ENCODE peak calls at places on chromosomes 11 and 22, in seven cellular contexts. One of them, this sample, is unnamed.

GRCh38 chr22:27690596-27690995 is 111.0 kb downstream of the MN1 start:
- DNase-seq in CD4-positive, alpha-beta memory T cell: no peak
- DNase-seq in fibroblast of villous mesenchyme: peak; percentile 40
- DNase-seq in heart left ventricle: no peak
- DNase-seq in cardiac muscle cell: no peak
- DNase-seq in colonic mucosa: no peak
- DNase-seq in lower lobe of right lung: no peak
- DNase-seq in this sample: no peak

GRCh38 chr11:1178201-1178885 is 20.6 kb downstream of the MUC5AC start:
- DNase-seq in CD4-positive, alpha-beta memory T cell: no peak
- DNase-seq in fibroblast of villous mesenchyme: no peak
- DNase-seq in heart left ventricle: no peak
- DNase-seq in cardiac muscle cell: no peak
- DNase-seq in colonic mucosa: no peak
- DNase-seq in lower lobe of right lung: peak; percentile 28
- DNase-seq in this sample: peak; percentile 34

GRCh38 chr11:75325713-75326438 is 25.6 kb downstream of the ARRB1 start:
- DNase-seq in CD4-positive, alpha-beta memory T cell: no peak
- DNase-seq in fibroblast of villous mesenchyme: peak; percentile 89
- DNase-seq in heart left ventricle: peak; percentile 52
- DNase-seq in cardiac muscle cell: no peak
- DNase-seq in colonic mucosa: peak; percentile 71
- DNase-seq in lower lobe of right lung: peak; percentile 62
- DNase-seq in this sample: peak; percentile 84

GRCh38 chr11:126214446-126215240 is 3.1 kb downstream of the FAM118B start:
- DNase-seq in CD4-positive, alpha-beta memory T cell: no peak
- DNase-seq in fibroblast of villous mesenchyme: no peak
- DNase-seq in heart left ventricle: no peak
- DNase-seq in cardiac muscle cell: no peak
- DNase-seq in colonic mucosa: peak; percentile 78
- DNase-seq in lower lobe of right lung: no peak
- DNase-seq in this sample: no peak

GRCh38 chr22:25661067-25661466 is 80.9 kb upstream of the MYO18B start:
- DNase-seq in CD4-positive, alpha-beta memory T cell: no peak
- DNase-seq in fibroblast of villous mesenchyme: no peak
- DNase-seq in heart left ventricle: no peak
- DNase-seq in cardiac muscle cell: no peak
- DNase-seq in colonic mucosa: no peak
- DNase-seq in lower lobe of right lung: no peak
- DNase-seq in this sample: no peak

GRCh38 chr22:48864748-48865147 is 962.9 kb downstream of the BRD1 start:
- DNase-seq in CD4-positive, alpha-beta memory T cell: no peak
- DNase-seq in fibroblast of villous mesenchyme: no peak
- DNase-seq in heart left ventricle: no peak
- DNase-seq in cardiac muscle cell: no peak
- DNase-seq in colonic mucosa: no peak
- DNase-seq in lower lobe of right lung: peak; percentile 14
- DNase-seq in this sample: no peak

GRCh38 chr11:86138958-86139357 is 70.1 kb upstream of the PICALM start:
- DNase-seq in CD4-positive, alpha-beta memory T cell: peak; percentile 30
- DNase-seq in fibroblast of villous mesenchyme: peak; percentile 76
- DNase-seq in heart left ventricle: no peak
- DNase-seq in cardiac muscle cell: no peak
- DNase-seq in colonic mucosa: no peak
- DNase-seq in lower lobe of right lung: no peak
- DNase-seq in this sample: no peak

GRCh38 chr22:24083361-24083760 is 72.3 kb downstream of the CABIN1 start:
- DNase-seq in CD4-positive, alpha-beta memory T cell: no peak
- DNase-seq in fibroblast of villous mesenchyme: no peak
- DNase-seq in heart left ventricle: no peak
- DNase-seq in cardiac muscle cell: no peak
- DNase-seq in colonic mucosa: no peak
- DNase-seq in lower lobe of right lung: no peak
- DNase-seq in this sample: no peak

GRCh38 chr11:73330569-73331093 is 22.6 kb downstream of the ARHGEF17 start:
- DNase-seq in CD4-positive, alpha-beta memory T cell: no peak
- DNase-seq in fibroblast of villous mesenchyme: peak; percentile 63
- DNase-seq in heart left ventricle: no peak
- DNase-seq in cardiac muscle cell: peak; percentile 49
- DNase-seq in colonic mucosa: no peak
- DNase-seq in lower lobe of right lung: no peak
- DNase-seq in this sample: no peak

GRCh38 chr22:43418079-43418825 is 6.4 kb downstream of the MPPED1 start:
- DNase-seq in CD4-positive, alpha-beta memory T cell: no peak
- DNase-seq in fibroblast of villous mesenchyme: no peak
- DNase-seq in heart left ventricle: no peak
- DNase-seq in cardiac muscle cell: no peak
- DNase-seq in colonic mucosa: no peak
- DNase-seq in lower lobe of right lung: no peak
- DNase-seq in this sample: no peak

GRCh38 chr11:62104816-62105610 is 18.8 kb upstream of the INCENP start:
- DNase-seq in CD4-positive, alpha-beta memory T cell: no peak
- DNase-seq in fibroblast of villous mesenchyme: peak; percentile 92
- DNase-seq in heart left ventricle: peak; percentile 74
- DNase-seq in cardiac muscle cell: no peak
- DNase-seq in colonic mucosa: no peak
- DNase-seq in lower lobe of right lung: no peak
- DNase-seq in this sample: no peak

GRCh38 chr11:100810146-100810545 is 123.1 kb downstream of the ARHGAP42 start:
- DNase-seq in CD4-positive, alpha-beta memory T cell: no peak
- DNase-seq in fibroblast of villous mesenchyme: peak; percentile 71
- DNase-seq in heart left ventricle: no peak
- DNase-seq in cardiac muscle cell: no peak
- DNase-seq in colonic mucosa: no peak
- DNase-seq in lower lobe of right lung: no peak
- DNase-seq in this sample: no peak

GRCh38 chr22:46653596-46653995 is 33.4 kb downstream of the GRAMD4 start:
- DNase-seq in CD4-positive, alpha-beta memory T cell: no peak
- DNase-seq in fibroblast of villous mesenchyme: no peak
- DNase-seq in heart left ventricle: no peak
- DNase-seq in cardiac muscle cell: no peak
- DNase-seq in colonic mucosa: no peak
- DNase-seq in lower lobe of right lung: no peak
- DNase-seq in this sample: no peak

GRCh38 chr22:46651316-46651715 is 31.1 kb downstream of the GRAMD4 start:
- DNase-seq in CD4-positive, alpha-beta memory T cell: no peak
- DNase-seq in fibroblast of villous mesenchyme: no peak
- DNase-seq in heart left ventricle: no peak
- DNase-seq in cardiac muscle cell: no peak
- DNase-seq in colonic mucosa: no peak
- DNase-seq in lower lobe of right lung: no peak
- DNase-seq in this sample: no peak

GRCh38 chr22:46652081-46652929 is 32.1 kb downstream of the GRAMD4 start:
- DNase-seq in CD4-positive, alpha-beta memory T cell: no peak
- DNase-seq in fibroblast of villous mesenchyme: peak; percentile 71
- DNase-seq in heart left ventricle: peak; percentile 74
- DNase-seq in cardiac muscle cell: no peak
- DNase-seq in colonic mucosa: no peak
- DNase-seq in lower lobe of right lung: no peak
- DNase-seq in this sample: no peak

GRCh38 chr22:46654426-46654825 is 34.2 kb downstream of the GRAMD4 start:
- DNase-seq in CD4-positive, alpha-beta memory T cell: no peak
- DNase-seq in fibroblast of villous mesenchyme: no peak
- DNase-seq in heart left ventricle: no peak
- DNase-seq in cardiac muscle cell: no peak
- DNase-seq in colonic mucosa: no peak
- DNase-seq in lower lobe of right lung: no peak
- DNase-seq in this sample: no peak

DNA sequence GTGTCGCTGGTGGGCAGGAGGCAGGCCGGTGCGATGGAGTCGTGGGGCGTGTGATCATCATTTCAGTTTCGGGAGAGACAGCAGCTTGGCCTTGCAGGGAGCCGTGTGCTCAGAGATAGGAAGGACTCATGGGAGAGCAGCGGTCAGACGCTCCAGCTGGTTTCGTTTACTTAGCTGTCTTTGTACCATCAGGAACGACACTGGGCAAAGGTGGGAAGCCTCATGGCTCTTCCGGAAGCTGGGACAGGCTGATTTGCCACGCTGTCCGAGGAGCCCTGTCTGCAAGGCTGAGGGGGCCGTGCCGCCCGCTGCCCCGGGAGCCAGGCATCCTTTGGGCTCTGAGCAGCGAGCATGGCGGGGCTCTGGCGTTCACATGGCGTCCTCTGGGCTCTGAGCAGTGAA is 32.7 kb downstream of the GRAMD4 start:
- DNase-seq in CD4-positive, alpha-beta memory T cell: no peak
- DNase-seq in fibroblast of villous mesenchyme: peak; percentile 63
- DNase-seq in heart left ventricle: no peak
- DNase-seq in cardiac muscle cell: no peak
- DNase-seq in colonic mucosa: no peak
- DNase-seq in lower lobe of right lung: no peak
- DNase-seq in this sample: no peak
- H3K4me3 ChIP-seq in CD4-positive, alpha-beta memory T cell: no peak overlapping the region
- H3K4me3 ChIP-seq in fibroblast of villous mesenchyme: no peak overlapping the region
- H3K4me3 ChIP-seq in heart left ventricle: peak overlapping the region; percentile 9
- H3K4me3 ChIP-seq in cardiac muscle cell: no peak overlapping the region
- H3K4me3 ChIP-seq in colonic mucosa: no peak overlapping the region
- H3K4me3 ChIP-seq in lower lobe of right lung: no peak overlapping the region
- H3K4me3 ChIP-seq in this sample: no peak overlapping the region

GRCh38 chr22:38312261-38312800 is 4.9 kb downstream of the CSNK1E start:
- DNase-seq in CD4-positive, alpha-beta memory T cell: no peak
- DNase-seq in fibroblast of villous mesenchyme: peak; percentile 65
- DNase-seq in heart left ventricle: no peak
- DNase-seq in cardiac muscle cell: no peak
- DNase-seq in colonic mucosa: no peak
- DNase-seq in lower lobe of right lung: no peak
- DNase-seq in this sample: no peak

GRCh38 chr22:38311331-38311635 is 6.0 kb downstream of the CSNK1E start:
- DNase-seq in CD4-positive, alpha-beta memory T cell: no peak
- DNase-seq in fibroblast of villous mesenchyme: peak; percentile 40
- DNase-seq in heart left ventricle: peak; percentile 64
- DNase-seq in cardiac muscle cell: no peak
- DNase-seq in colonic mucosa: no peak
- DNase-seq in lower lobe of right lung: no peak
- DNase-seq in this sample: no peak

GRCh38 chr22:38308791-38309498 is 8.3 kb downstream of the CSNK1E start:
- DNase-seq in CD4-positive, alpha-beta memory T cell: no peak
- DNase-seq in fibroblast of villous mesenchyme: no peak
- DNase-seq in heart left ventricle: no peak
- DNase-seq in cardiac muscle cell: no peak
- DNase-seq in colonic mucosa: no peak
- DNase-seq in lower lobe of right lung: no peak
- DNase-seq in this sample: no peak

GRCh38 chr22:38309614-38310517 is 7.4 kb downstream of the CSNK1E start:
- DNase-seq in CD4-positive, alpha-beta memory T cell: no peak
- DNase-seq in fibroblast of villous mesenchyme: peak; percentile 64
- DNase-seq in heart left ventricle: no peak
- DNase-seq in cardiac muscle cell: no peak
- DNase-seq in colonic mucosa: no peak
- DNase-seq in lower lobe of right lung: no peak
- DNase-seq in this sample: no peak

DNA sequence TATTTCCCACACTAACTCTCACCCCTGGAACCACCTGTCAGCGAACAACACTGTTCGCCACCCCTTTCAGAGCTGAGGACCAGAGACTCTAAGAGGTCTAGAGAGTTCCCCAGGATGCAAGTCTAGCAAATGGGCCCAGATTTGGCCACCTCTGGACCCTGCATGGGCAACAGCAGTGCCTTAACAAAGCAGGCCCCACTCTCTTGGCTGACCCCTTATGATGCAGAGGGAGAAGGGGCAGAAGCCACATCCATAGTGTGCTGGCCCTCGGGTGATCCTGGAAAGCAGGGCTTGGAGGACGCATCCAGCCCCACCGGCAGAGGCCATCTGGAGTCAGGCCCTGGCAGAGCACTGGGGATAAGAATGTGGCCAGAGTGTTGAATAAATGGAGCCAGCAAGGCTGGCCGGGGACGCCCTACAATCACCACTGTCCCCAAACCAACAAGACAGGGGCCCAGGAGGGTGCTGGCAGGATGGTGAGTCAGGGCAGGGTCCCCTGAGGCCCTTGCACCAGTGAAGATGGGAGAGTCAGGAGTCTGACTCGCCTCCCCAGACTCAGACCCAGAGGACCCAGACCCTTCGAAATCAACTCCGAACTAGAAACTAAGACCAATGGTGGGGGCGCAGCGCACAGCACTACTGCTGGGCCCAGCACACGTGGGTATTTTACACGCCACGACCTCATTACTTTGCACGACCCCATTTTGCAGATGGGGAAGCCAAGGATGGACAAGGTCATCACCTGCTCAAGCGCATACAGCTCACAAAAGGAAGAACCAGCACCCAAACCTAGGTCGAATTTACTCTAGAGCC is 6.5 kb downstream of the CSNK1E start:
- DNase-seq in CD4-positive, alpha-beta memory T cell: no peak
- DNase-seq in fibroblast of villous mesenchyme: no peak
- DNase-seq in heart left ventricle: no peak
- DNase-seq in cardiac muscle cell: no peak
- DNase-seq in colonic mucosa: no peak
- DNase-seq in lower lobe of right lung: no peak
- DNase-seq in this sample: no peak
- H3K4me3 ChIP-seq in CD4-positive, alpha-beta memory T cell: no peak overlapping the region
- H3K4me3 ChIP-seq in fibroblast of villous mesenchyme: no peak overlapping the region
- H3K4me3 ChIP-seq in heart left ventricle: no peak overlapping the region
- H3K4me3 ChIP-seq in cardiac muscle cell: no peak overlapping the region
- H3K4me3 ChIP-seq in colonic mucosa: no peak overlapping the region
- H3K4me3 ChIP-seq in lower lobe of right lung: no peak overlapping the region
- H3K4me3 ChIP-seq in this sample: no peak overlapping the region

GRCh38 chr11:114297806-114298700 is 1.9 kb downstream of the NNMT start:
- DNase-seq in CD4-positive, alpha-beta memory T cell: no peak
- DNase-seq in fibroblast of villous mesenchyme: no peak
- DNase-seq in heart left ventricle: no peak
- DNase-seq in cardiac muscle cell: no peak
- DNase-seq in colonic mucosa: no peak
- DNase-seq in lower lobe of right lung: no peak
- DNase-seq in this sample: no peak
- H3K4me3 ChIP-seq in CD4-positive, alpha-beta memory T cell: no peak overlapping the region
- H3K4me3 ChIP-seq in fibroblast of villous mesenchyme: peak overlapping the region; percentile 91
- H3K4me3 ChIP-seq in heart left ventricle: peak overlapping the region; percentile 39
- H3K4me3 ChIP-seq in cardiac muscle cell: no peak overlapping the region
- H3K4me3 ChIP-seq in colonic mucosa: peak overlapping the region; percentile 25
- H3K4me3 ChIP-seq in lower lobe of right lung: peak overlapping the region; percentile 53
- H3K4me3 ChIP-seq in this sample: peak overlapping the region; percentile 95

GRCh38 chr11:128687321-128687720 is 6.6 kb upstream of the FLI1 start:
- DNase-seq in CD4-positive, alpha-beta memory T cell: no peak
- DNase-seq in fibroblast of villous mesenchyme: peak; percentile 25
- DNase-seq in heart left ventricle: peak; percentile 44
- DNase-seq in cardiac muscle cell: no peak
- DNase-seq in colonic mucosa: peak; percentile 46
- DNase-seq in lower lobe of right lung: peak; percentile 75
- DNase-seq in this sample: peak; percentile 73
- H3K4me3 ChIP-seq in CD4-positive, alpha-beta memory T cell: peak overlapping the region; percentile 59
- H3K4me3 ChIP-seq in fibroblast of villous mesenchyme: peak overlapping the region; percentile 53
- H3K4me3 ChIP-seq in heart left ventricle: peak overlapping the region; percentile 46
- H3K4me3 ChIP-seq in cardiac muscle cell: peak overlapping the region; percentile 25
- H3K4me3 ChIP-seq in colonic mucosa: peak overlapping the region; percentile 32
- H3K4me3 ChIP-seq in lower lobe of right lung: peak overlapping the region; percentile 51
- H3K4me3 ChIP-seq in this sample: no peak overlapping the region

This sample was measured in aorta.